ENCODE peak calls at places on chromosomes 4 and X, in six cellular contexts. H, D, P, I, T and U are unnamed samples.

GRCh38 chr4:84238247-84239090 is 260.6 kb downstream of the NKX6-1 start:
- DNase-seq in T (no peak), H (no peak), I (no peak), D (no peak), P (peak; percentile 82), U (no peak)

GRCh38 chr4:36081185-36081584 is 163.1 kb downstream of the ARAP2 start:
- DNase-seq in I (no peak), H (no peak), D (no peak), P (no peak), T (no peak), U (peak; percentile 30)

GRCh38 chr4:13151178-13151577 is 333.0 kb downstream of the RAB28 start:
- DNase-seq in H (no peak), D (no peak), T (no peak), P (no peak), I (no peak), U (no peak)

GRCh38 chr4:117420966-117421365 is 335.6 kb upstream of the TRAM1L1 start:
- DNase-seq in T (no peak), H (no peak), D (peak; percentile 68), I (no peak), P (no peak), U (no peak)

GRCh38 chrX:155612312-155613224 is at the start of gene TMLHE:
- DNase-seq in D (peak; percentile 68), P (peak; percentile 46), I (peak; percentile 43), T (peak; percentile 61), H (peak; percentile 59), U (no peak)

GRCh38 chrX:34893741-34894140 is 48.9 kb upstream of the FAM47B start:
- DNase-seq in H (peak; percentile 24), P (peak; percentile 25), I (no peak), D (no peak), T (no peak), U (no peak)

GRCh38 chr4:171629737-171630136 is 183.5 kb upstream of the GALNTL6 start:
- DNase-seq in D (peak; percentile 47), I (no peak), T (peak; percentile 25), P (no peak), H (no peak), U (no peak)

GRCh38 chr4:68490826-68491457 is 43.7 kb downstream of the TMPRSS11E start:
- DNase-seq in I (no peak), T (no peak), P (peak; percentile 11), D (no peak), H (peak; percentile 21), U (no peak)

GRCh38 chr4:159071969-159072765 is 30.7 kb upstream of the RAPGEF2 start:
- DNase-seq in T (no peak), H (no peak), I (no peak), P (peak; percentile 25), D (no peak), U (no peak)

GRCh38 chr4:153156263-153156662 is 48.0 kb upstream of the TRIM2 start:
- DNase-seq in P (no peak), D (peak; percentile 90), H (no peak), T (peak; percentile 58), I (no peak), U (no peak)

DNA sequence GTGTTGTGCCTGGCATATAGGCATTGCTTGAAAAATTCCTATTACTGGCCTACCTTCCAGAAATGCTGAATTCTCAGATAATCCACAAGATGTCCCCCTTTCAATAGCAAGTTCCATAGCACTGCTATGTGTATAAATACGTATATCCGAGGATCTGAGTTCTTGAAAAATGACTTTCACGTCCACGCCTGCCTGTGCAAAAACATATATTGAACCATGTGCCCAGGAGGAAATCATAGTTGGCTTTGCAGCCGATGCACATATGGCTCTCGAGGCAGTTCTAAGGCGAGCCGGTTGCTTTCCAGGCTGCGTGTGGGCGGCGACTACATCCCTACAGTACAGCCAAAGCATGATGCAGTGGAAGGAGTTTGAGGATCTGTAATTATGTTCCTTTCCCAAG is 55.4 kb upstream of the ESX1 start:
- DNase-seq in P (peak; percentile 60), H (peak; percentile 51), T (no peak), D (no peak), I (no peak), U (no peak)
- H3K4me3 ChIP-seq in P (no peak overlapping the region), H (peak overlapping the region; percentile 24), T (no peak overlapping the region), D (no peak overlapping the region), I (no peak overlapping the region), U (no peak overlapping the region)

DNA sequence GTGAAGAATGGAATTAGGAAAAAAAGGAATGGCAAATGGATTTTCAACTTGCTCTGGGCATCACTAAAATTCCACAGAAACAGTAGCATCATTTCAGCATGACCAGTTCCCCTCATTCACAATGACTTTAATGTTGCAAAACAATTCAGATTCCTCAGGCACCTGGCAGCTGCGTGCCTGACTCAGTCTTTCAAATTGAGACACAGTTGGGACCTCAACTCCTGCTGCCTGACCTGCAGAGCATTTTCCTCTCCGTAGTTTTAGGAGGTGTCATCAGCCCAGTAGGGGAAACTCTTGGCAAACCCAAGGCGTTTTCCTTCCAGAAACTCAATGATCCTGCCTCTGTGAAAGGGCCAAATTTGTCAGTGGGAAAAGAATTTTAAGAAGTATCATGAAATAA is 388.9 kb downstream of the SPRY1 start:
- DNase-seq in H (peak; percentile 96), T (peak; percentile 64), I (no peak), D (peak; percentile 45), P (peak; percentile 99), U (no peak)
- H3K4me3 ChIP-seq in H (no peak overlapping the region), T (no peak overlapping the region), I (no peak overlapping the region), D (no peak overlapping the region), P (no peak overlapping the region), U (no peak overlapping the region)

DNA sequence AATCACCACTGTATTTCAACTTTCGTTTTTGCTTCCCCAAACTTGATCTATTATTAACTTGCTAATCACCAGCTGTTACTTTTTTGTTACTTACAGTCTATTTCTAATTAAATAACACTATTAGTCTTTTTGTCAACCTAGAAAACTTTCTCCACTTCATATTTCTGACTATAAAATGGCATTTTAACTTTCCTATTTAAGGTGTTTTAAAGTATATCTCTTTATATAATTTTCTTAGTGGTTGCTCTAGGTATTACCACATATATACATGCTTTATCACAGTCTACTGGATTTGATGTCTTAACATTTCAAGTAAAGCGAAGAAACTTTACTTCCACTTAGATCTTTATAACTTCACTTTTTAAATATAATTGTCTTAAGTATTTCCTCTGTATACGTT is 421.2 kb downstream of the DCAF12L2 start:
- DNase-seq in I (no peak), P (no peak), D (no peak), H (no peak), T (no peak), U (no peak)
- H3K4me3 ChIP-seq in I (no peak overlapping the region), P (no peak overlapping the region), D (no peak overlapping the region), H (no peak overlapping the region), T (no peak overlapping the region), U (no peak overlapping the region)

GRCh38 chr4:53186714-53187358 is 179.0 kb downstream of the SCFD2 start:
- DNase-seq in D (no peak), P (no peak), T (no peak), I (no peak), H (no peak), U (no peak)
- H3K4me3 ChIP-seq in D (no peak overlapping the region), P (no peak overlapping the region), T (no peak overlapping the region), I (no peak overlapping the region), H (no peak overlapping the region), U (no peak overlapping the region)

GRCh38 chr4:1713003-1713397 is 881 bp upstream of the SLBP start:
- DNase-seq in T (no peak), D (peak; percentile 76), P (no peak), I (no peak), H (no peak), U (no peak)

GRCh38 chr4:1714303-1715001 is 2.3 kb upstream of the SLBP start:
- DNase-seq in H (no peak), I (no peak), D (peak; percentile 71), P (peak; percentile 24), T (no peak), U (no peak)

GRCh38 chr4:1717129-1718094 is 3.7 kb downstream of the TMEM129 start:
- DNase-seq in P (no peak), I (no peak), H (no peak), D (no peak), T (no peak), U (no peak)

GRCh38 chr4:1716065-1716945 is 4.2 kb upstream of the SLBP start:
- DNase-seq in P (no peak), I (no peak), T (no peak), H (no peak), D (no peak), U (no peak)

DNA sequence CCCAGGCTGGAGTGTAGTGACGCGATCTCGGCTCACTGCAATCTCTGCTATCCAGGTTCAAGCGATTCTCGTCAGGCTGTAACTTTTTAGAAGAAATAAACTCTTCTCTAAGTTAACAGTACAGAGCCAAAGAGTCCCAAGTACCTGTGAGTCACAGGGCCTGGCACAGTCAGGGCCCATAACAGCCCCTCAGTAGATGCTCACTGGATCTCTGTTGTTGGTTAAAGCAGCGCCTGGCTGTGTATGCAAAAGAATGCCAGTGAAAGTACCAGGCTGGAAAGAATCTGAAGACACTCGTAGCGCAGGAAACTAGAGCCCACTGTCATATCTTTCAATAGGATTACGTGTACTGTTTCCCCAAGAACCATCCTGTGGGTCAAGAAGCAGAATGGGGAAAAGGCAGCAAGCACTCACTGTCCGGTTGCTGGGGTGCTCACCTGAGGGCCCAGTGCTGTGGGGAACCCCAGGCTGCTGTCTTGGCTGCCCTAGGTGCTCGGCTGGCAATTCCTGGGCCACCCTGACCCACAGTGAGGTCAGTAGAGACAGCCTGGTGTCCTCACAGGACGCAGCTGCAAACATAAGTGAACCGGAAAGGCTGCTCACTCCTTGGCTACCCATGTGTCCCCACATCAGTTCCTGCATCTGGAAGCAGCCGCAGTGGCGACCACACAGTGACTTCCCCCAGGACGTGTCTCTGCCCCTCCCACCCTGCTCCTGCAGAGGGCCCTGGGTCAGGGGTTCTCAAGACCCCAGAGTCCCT is 3.1 kb upstream of the SLBP start:
- DNase-seq in T (no peak), H (no peak), P (peak; percentile 25), I (no peak), D (no peak), U (no peak)
- H3K4me3 ChIP-seq in T (no peak overlapping the region), H (no peak overlapping the region), P (no peak overlapping the region), I (no peak overlapping the region), D (no peak overlapping the region), U (peak overlapping the region; percentile 95)

GRCh38 chr4:20086067-20086466 is 165.6 kb upstream of the SLIT2 start:
- DNase-seq in I (no peak), P (peak; percentile 18), T (no peak), D (no peak), H (no peak), U (no peak)
- H3K4me3 ChIP-seq in I (no peak overlapping the region), P (no peak overlapping the region), T (no peak overlapping the region), D (no peak overlapping the region), H (no peak overlapping the region), U (no peak overlapping the region)

GRCh38 chr4:89660444-89660843 is 176.5 kb downstream of the SNCA start:
- DNase-seq in H (no peak), I (no peak), T (no peak), P (no peak), D (no peak), U (no peak)
- H3K4me3 ChIP-seq in H (no peak overlapping the region), I (no peak overlapping the region), T (no peak overlapping the region), P (no peak overlapping the region), D (no peak overlapping the region), U (no peak overlapping the region)

DNA sequence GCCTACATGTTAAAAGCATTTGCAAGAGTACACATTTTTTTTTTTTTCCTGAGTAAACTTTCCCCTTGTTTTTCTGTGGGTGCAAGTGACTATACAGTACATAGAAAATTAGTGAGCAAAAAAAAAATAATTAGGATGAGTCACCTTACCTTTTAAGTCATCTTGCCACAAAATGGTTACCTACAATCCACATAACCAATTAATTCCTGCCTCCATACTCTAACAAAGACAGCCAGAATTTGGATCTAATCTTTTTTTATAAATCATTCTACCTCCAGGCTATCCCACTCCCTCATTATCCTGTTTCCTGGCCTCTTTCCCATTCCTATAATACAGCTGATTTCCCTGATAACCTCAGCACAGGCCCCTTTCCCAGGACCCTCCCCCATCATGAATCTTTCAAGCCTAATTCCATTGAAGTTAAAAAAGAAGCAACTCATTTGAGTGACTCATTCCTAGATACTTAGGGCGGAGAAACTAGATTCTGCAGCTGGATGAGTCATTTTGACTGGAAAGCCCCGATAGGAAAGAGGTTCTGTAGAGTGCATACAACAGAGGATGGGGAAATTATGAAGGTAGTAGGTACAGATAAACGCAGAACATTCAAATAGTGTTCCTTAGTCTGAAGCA is 128.2 kb downstream of the C4orf51 start:
- DNase-seq in H (peak; percentile 92), P (peak; percentile 96), D (peak; percentile 97), I (no peak), T (no peak), U (peak; percentile 74)
- H3K4me3 ChIP-seq in H (no peak overlapping the region), P (peak overlapping the region; percentile 20), D (no peak overlapping the region), I (no peak overlapping the region), T (no peak overlapping the region), U (no peak overlapping the region)